ENCODE peak calls at places on chromosomes 4 and X, in six cellular contexts. H is CD4-positive, CD25-positive, alpha-beta regulatory T cell; A is tibial artery; B is heart left ventricle; Q is cardiac muscle cell; Z is astrocyte. P is an unnamed sample.

GRCh38 chrX:29487214-29487613 is 728.1 kb upstream of the MAGEB2 start:
- DNase-seq in B (no peak), H (no peak), Q (no peak), Z (peak), A (no peak), P (no peak)

GRCh38 chr4:98524271-98524670 is 134.1 kb downstream of the TSPAN5 start:
- DNase-seq in A (no peak), B (no peak), Z (no peak), H (no peak), Q (peak), P (no peak)

GRCh38 chrX:63675716-63676115 is 109.3 kb downstream of the ARHGEF9 start:
- DNase-seq in B (no peak), Q (no peak), H (no peak), A (no peak), Z (no peak), P (no peak)

GRCh38 chr4:86901864-86902263 is 9.6 kb upstream of the C4orf36 start:
- DNase-seq in A (no peak), B (no peak), Z (no peak), Q (no peak), H (no peak), P (no peak)

GRCh38 chr4:48047421-48047844 is 30.9 kb downstream of the NIPAL1 start:
- DNase-seq in B (no peak), Z (no peak), A (no peak), H (peak), Q (peak), P (no peak)

GRCh38 chr4:55321707-55322264 is 24.3 kb upstream of the SRD5A3 start:
- DNase-seq in B (peak), Q (peak), Z (peak), A (peak), H (peak), P (no peak)

GRCh38 chrX:24242649-24243556 is 71.0 kb downstream of the SUPT20HL2 start:
- DNase-seq in Q (peak), H (no peak), A (peak), B (peak), Z (peak), P (no peak)

GRCh38 chrX:64265265-64265664 is 34.9 kb upstream of the ASB12 start:
- DNase-seq in Z (no peak), Q (no peak), H (no peak), B (no peak), A (no peak), P (no peak)

GRCh38 chr4:146029939-146030710 is 91.5 kb upstream of the ZNF827 start:
- DNase-seq in A (no peak), Z (no peak), H (no peak), Q (peak), B (no peak), P (no peak)

GRCh38 chr4:23759066-23759465 is 130.8 kb downstream of the PPARGC1A start:
- DNase-seq in Q (no peak), Z (no peak), H (no peak), B (no peak), A (no peak), P (no peak)

GRCh38 chrX:110284159-110284558 is 33.7 kb downstream of the AMMECR1 start:
- DNase-seq in H (no peak), B (no peak), A (no peak), Z (peak), Q (peak), P (peak)

GRCh38 chrX:139077303-139078131 is 366.0 kb upstream of the FGF13 start:
- DNase-seq in B (no peak), Z (peak), A (no peak), Q (no peak), H (no peak), P (peak)

GRCh38 chr4:100312615-100313355 is 122.5 kb upstream of the DDIT4L start:
- DNase-seq in H (no peak), A (no peak), Q (no peak), B (no peak), Z (no peak), P (no peak)

GRCh38 chrX:135346975-135347374 is 37.7 kb downstream of the ETDC start:
- DNase-seq in Q (peak), A (no peak), H (no peak), B (no peak), Z (no peak), P (no peak)

GRCh38 chr4:31045724-31046318 is 325.7 kb downstream of the PCDH7 start:
- DNase-seq in A (no peak), Z (peak), B (no peak), H (no peak), Q (peak), P (no peak)

GRCh38 chr4:110096406-110096805 is 102.0 kb downstream of the ELOVL6 start:
- DNase-seq in B (no peak), Z (no peak), A (no peak), Q (no peak), H (no peak), P (no peak)

GRCh38 chrX:12580548-12580947 is 210.7 kb upstream of the PRPS2 start:
- DNase-seq in Q (no peak), B (no peak), Z (no peak), H (no peak), A (no peak), P (no peak)

GRCh38 chrX:77003956-77004355 is 443.2 kb upstream of the FGF16 start:
- DNase-seq in A (no peak), Z (peak), H (no peak), Q (no peak), B (no peak), P (no peak)

GRCh38 chrX:81195712-81196111 is 6.0 kb downstream of the HMGN5 start:
- DNase-seq in B (peak), H (peak), Q (peak), Z (peak), A (peak), P (no peak)

GRCh38 chrX:105190252-105190853 is 30.1 kb downstream of the TEX13A start:
- DNase-seq in H (peak), Q (peak), Z (peak), B (no peak), A (no peak), P (no peak)

GRCh38 chr4:52713456-52713937 is 37.7 kb downstream of the ERVMER34-1 start:
- DNase-seq in B (peak), A (no peak), Q (peak), Z (no peak), H (no peak), P (no peak)

GRCh38 chr4:69718376-69719293 is 41.8 kb downstream of the SULT1B1 start:
- DNase-seq in Z (peak), H (no peak), A (no peak), B (no peak), Q (peak), P (no peak)

GRCh38 chr4:152394786-152395185 is 141.1 kb downstream of the FBXW7 start:
- DNase-seq in Z (no peak), A (no peak), B (no peak), H (no peak), Q (no peak), P (no peak)

GRCh38 chr4:10546-10870 is 42.6 kb upstream of the ZNF595 start:
- DNase-seq in H (no peak), A (no peak), Z (no peak), B (no peak), Q (no peak), P (no peak)

DNA sequence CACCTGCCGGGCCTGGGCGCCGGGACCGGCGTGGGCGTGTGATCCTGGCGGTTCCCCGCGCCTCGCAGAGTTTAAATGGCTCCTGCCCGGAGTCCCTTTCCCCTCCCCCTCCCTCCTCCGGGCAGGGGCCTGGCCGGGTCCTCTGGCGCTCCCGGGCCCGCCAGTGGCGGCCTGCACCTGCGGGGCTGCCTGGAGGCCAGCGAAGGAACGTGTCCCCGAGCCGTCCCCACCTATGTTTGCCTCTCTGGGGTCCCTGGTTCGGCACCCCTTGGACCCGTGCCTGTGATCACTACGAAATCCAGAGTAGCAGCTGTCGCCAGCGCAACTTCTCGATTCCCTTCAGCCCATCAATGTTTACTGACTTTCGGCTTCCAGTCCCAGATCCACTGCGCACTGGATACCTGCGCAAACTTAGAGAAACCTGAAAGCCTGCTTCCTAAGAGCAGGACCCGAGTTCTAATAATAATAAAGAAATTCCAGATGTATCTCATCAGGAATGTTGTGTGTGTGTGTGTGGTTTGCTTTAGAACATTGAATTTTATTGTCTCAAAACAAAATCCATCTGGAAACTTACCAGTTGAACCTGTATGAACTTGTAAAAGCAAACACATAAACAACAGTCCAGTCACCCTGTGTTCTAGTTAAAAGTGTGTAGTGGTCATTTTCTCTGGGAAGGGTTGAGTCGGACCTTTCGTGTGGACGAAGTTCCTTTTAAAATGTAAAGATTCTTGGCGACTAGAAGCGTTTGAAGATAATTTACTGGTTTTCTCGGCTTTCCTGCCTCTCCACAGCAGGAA is 808 bp downstream of the SHROOM2 start:
- DNase-seq in H (no peak), Q (no peak), B (no peak), Z (no peak), A (no peak), P (no peak)
- H3K4me3 ChIP-seq in H (no peak), Q (peak), B (peak), Z (peak), A (peak), P (peak)

DNA sequence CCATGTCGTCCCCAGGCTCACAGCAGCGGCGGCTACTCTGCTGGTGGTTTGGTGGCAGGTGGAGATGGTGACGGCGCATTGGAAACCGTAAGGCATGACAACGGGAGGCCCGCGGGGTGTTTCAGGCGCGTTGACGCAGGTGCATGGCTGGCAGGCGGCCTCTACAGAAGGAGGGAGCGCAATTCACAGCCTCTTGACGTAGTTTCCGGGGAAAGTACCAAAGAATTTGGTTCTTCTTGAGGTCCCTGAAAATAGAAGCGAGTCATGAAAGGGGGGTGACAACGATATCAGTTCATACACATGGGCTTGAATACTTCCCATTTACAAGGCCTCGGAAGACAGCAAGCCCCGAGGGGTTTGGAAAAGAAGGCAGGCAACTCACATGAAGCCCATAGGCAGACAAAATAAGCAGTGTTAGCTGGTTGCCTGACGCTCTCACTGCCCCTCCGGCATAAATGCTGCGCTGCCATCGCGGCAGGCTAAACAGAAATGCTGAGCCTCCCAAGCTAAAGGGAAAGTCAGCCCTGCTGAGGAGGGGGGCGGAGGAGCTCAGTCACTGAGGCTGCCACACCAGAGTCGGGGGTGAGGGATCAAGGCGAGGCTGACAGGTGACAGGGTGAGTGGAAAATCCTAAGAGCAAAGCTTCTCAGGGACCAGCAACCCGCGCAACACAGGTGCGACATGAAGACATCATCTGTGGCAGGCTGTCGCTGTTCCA is 52.3 kb upstream of the PDLIM3 start:
- DNase-seq in Q (no peak), A (no peak), H (peak), Z (no peak), B (peak), P (no peak)
- H3K4me3 ChIP-seq in Q (no peak), A (no peak), H (peak), Z (no peak), B (no peak), P (no peak)

GRCh38 chr4:21954406-21954805 is 5.8 kb upstream of the KCNIP4 start:
- DNase-seq in A (no peak), Q (no peak), Z (no peak), H (no peak), B (no peak), P (no peak)

GRCh38 chr4:21948347-21949072 is at the start of gene KCNIP4:
- DNase-seq in Z (peak), A (no peak), H (no peak), Q (peak), B (no peak), P (no peak)

GRCh38 chr4:21949073-21949457 is 493 bp upstream of the KCNIP4 start:
- DNase-seq in A (no peak), H (no peak), Q (peak), Z (no peak), B (peak), P (no peak)

GRCh38 chr4:21953653-21954052 is 5.1 kb upstream of the KCNIP4 start:
- DNase-seq in H (no peak), Q (no peak), Z (no peak), A (no peak), B (no peak), P (no peak)

DNA sequence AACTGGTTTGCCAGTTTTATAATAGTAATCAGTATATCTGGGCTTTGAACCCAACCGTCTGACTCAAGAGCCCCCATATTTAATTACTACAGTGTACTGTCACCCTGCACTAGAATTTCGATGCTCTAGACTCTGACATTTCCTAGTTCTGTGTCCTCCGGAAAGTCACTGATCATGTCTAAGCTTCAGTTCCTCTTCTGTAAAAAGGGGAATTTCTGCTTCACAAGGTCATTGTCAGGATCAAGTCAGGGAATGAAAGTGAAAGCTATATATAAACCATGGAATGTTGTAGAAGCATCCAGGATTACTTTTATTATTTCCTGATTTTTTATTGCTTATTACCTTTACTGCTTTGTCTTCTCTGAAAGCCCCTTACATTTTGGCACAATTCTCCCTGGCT is 4.0 kb upstream of the KCNIP4 start:
- DNase-seq in A (no peak), H (no peak), Q (no peak), B (no peak), Z (no peak), P (no peak)
- H3K4me3 ChIP-seq in A (no peak), H (no peak), Q (no peak), B (no peak), Z (no peak), P (no peak)

GRCh38 chr4:170167678-170168077 is 77.9 kb upstream of the AADAT start:
- DNase-seq in B (no peak), A (no peak), Q (no peak), H (no peak), Z (no peak), P (no peak)
- H3K4me3 ChIP-seq in B (no peak), A (no peak), Q (no peak), H (no peak), Z (no peak), P (no peak)

GRCh38 chrX:130083656-130084382 is 26.5 kb downstream of the ELF4 start:
- DNase-seq in A (no peak), Z (no peak), B (peak), H (no peak), Q (no peak), P (no peak)
- H3K4me3 ChIP-seq in A (no peak), Z (no peak), B (no peak), H (peak), Q (no peak), P (no peak)

GRCh38 chr4:157223446-157223845 is 2.9 kb downstream of the GRIA2 start:
- DNase-seq in A (no peak), H (no peak), B (no peak), Z (no peak), Q (no peak), P (no peak)

GRCh38 chr4:157226035-157226434 is 5.5 kb downstream of the GRIA2 start:
- DNase-seq in B (no peak), Z (no peak), Q (no peak), A (no peak), H (no peak), P (no peak)

GRCh38 chr4:157225096-157225495 is 4.6 kb downstream of the GRIA2 start:
- DNase-seq in B (no peak), H (no peak), Z (no peak), A (no peak), Q (no peak), P (no peak)

GRCh38 chr4:157222764-157223145 is 2.2 kb downstream of the GRIA2 start:
- DNase-seq in Q (no peak), B (no peak), A (no peak), Z (peak), H (no peak), P (no peak)

DNA sequence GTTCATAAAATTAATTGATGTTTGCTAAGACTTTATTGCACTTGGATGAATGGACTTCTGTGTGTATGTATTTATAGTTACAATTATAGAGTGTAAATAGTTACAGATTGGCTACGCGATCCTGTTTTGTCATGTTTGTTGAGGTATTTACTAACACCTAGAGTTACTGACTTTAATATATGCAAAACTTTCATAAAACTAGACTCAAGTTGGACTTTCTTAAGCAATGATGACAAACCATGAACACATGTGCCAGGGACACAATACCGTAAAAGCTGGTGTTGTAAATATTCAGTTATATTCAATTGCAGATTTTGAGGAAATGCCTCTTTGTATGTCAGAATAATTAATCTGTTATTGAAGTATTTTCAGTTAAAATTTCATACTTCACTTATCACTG is 6.1 kb downstream of the GRIA2 start:
- DNase-seq in Z (no peak), H (no peak), Q (no peak), B (no peak), A (no peak), P (no peak)
- H3K4me3 ChIP-seq in Z (no peak), H (no peak), Q (no peak), B (no peak), A (no peak), P (no peak)

GRCh38 chrX:44344687-44345086 is 1.2 kb upstream of the EFHC2 start:
- DNase-seq in Z (no peak), A (no peak), B (no peak), Q (peak), H (no peak), P (no peak)

GRCh38 chrX:44344194-44344593 is 722 bp upstream of the EFHC2 start:
- DNase-seq in A (peak), B (no peak), H (peak), Q (no peak), Z (no peak), P (no peak)

GRCh38 chrX:44342866-44343265 is 606 bp downstream of the EFHC2 start:
- DNase-seq in Z (no peak), H (no peak), Q (no peak), B (no peak), A (no peak), P (no peak)

GRCh38 chrX:44338361-44338760 is 5.1 kb downstream of the EFHC2 start:
- DNase-seq in Q (no peak), H (no peak), A (no peak), B (no peak), Z (no peak), P (no peak)

GRCh38 chrX:44343412-44343942 is at the start of gene EFHC2:
- DNase-seq in B (peak), Q (peak), A (peak), Z (peak), H (peak), P (no peak)
- H3K4me3 ChIP-seq in B (peak), Q (peak), A (peak), Z (peak), H (peak), P (peak)

DNA sequence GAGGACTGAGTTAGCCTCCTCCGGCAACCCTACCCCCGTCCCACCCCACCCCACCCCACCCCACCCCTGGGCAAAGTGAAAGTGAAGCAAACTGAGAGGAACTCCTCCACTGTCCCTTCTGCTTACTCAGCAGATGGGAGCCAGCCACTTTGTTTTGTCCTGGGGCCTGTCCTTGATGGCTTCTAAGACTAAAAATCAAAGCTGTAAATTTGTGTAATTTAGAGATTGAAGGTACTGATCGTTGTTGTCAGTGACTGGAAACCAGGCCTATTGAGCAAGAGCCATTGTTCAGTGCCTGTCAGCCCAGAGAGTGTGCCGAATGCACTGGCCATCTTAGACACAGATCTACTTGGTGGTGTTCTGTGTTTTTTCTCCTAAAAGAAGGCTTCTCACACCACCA is 161.9 kb downstream of the CBR4 start:
- DNase-seq in B (no peak), Z (no peak), A (peak), H (no peak), Q (peak), P (no peak)
- H3K4me3 ChIP-seq in B (no peak), Z (peak), A (peak), H (no peak), Q (no peak), P (peak)

P was measured in epithelial cell of proximal tubule.